ENCODE peak calls at places on chromosomes 16 and 17, in four cellular contexts. E, Q, W and O are unnamed samples. For H3K36me3, the result is how much of the 10 kb centered on the place peaks cover.

GRCh38 chr17:68101992-68102758 is 66.6 kb downstream of the KPNA2 start:
- DNase-seq in E (no peak), Q (peak), W (peak), O (peak)

GRCh38 chr17:79085921-79086551 is 11.4 kb downstream of the ENGASE start:
- DNase-seq in E (no peak), Q (no peak), W (no peak), O (peak)

GRCh38 chr17:74180336-74180735 is 23.1 kb upstream of the RPL38 start:
- DNase-seq in E (no peak), Q (no peak), W (no peak), O (no peak)

GRCh38 chr16:88936913-88937666 is 39.9 kb downstream of the CBFA2T3 start:
- DNase-seq in E (no peak), Q (no peak), W (no peak), O (no peak)

GRCh38 chr17:78343433-78344201 is 16.3 kb downstream of the SOCS3 start:
- DNase-seq in E (peak), Q (no peak), W (peak), O (peak)

GRCh38 chr17:77326636-77327035 is 185.9 kb downstream of the SEC14L1 start:
- DNase-seq in E (no peak), Q (no peak), W (no peak), O (no peak)

GRCh38 chr17:43611230-43611969 is 50.3 kb downstream of the MEOX1 start:
- DNase-seq in E (no peak), Q (no peak), W (no peak), O (no peak)

GRCh38 chr16:56513972-56514371 is 5.9 kb downstream of the BBS2 start:
- DNase-seq in E (no peak), Q (peak), W (peak), O (no peak)

GRCh38 chr16:14559809-14560227 is 70.2 kb downstream of the PARN start:
- DNase-seq in E (no peak), Q (no peak), W (no peak), O (peak)

GRCh38 chr17:28925912-28926365 is 23.1 kb upstream of the DHRS13 start:
- DNase-seq in E (peak), Q (no peak), W (no peak), O (no peak)

GRCh38 chr16:55072976-55073375 is 142.3 kb downstream of the IRX5 start:
- DNase-seq in E (no peak), Q (no peak), W (no peak), O (no peak)

GRCh38 chr17:55432358-55433028 is 10.9 kb upstream of the MMD start:
- DNase-seq in E (no peak), Q (no peak), W (no peak), O (no peak)

GRCh38 chr17:29007456-29008455 is 1.9 kb upstream of the SEZ6 start:
- DNase-seq in E (no peak), Q (peak), W (no peak), O (no peak)

GRCh38 chr17:28471127-28471453 is 2.4 kb upstream of the SLC13A2 start:
- DNase-seq in E (no peak), Q (no peak), W (no peak), O (no peak)

GRCh38 chr17:1789936-1790335 is 28.1 kb downstream of the SERPINF1 start:
- DNase-seq in E (no peak), Q (no peak), W (no peak), O (no peak)

GRCh38 chr16:15618392-15618791 is 24.6 kb downstream of the MARF1 start:
- DNase-seq in E (no peak), Q (no peak), W (no peak), O (no peak)

GRCh38 chr16:88379694-88380040 is 3.1 kb upstream of the ZNF469 start:
- DNase-seq in E (no peak), Q (no peak), W (no peak), O (peak)

GRCh38 chr16:82070656-82071369 is 35.8 kb downstream of the HSD17B2 start:
- DNase-seq in E (no peak), Q (no peak), W (no peak), O (no peak)

GRCh38 chr17:77831497-77832179 is 126.9 kb upstream of the TNRC6C start:
- DNase-seq in E (no peak), Q (no peak), W (no peak), O (peak)

GRCh38 chr17:16407911-16408588 is 7.3 kb upstream of the TRPV2 start:
- DNase-seq in E (no peak), Q (peak), W (peak), O (peak)

GRCh38 chr17:5000237-5000639 is 2.5 kb downstream of the KIF1C start:
- DNase-seq in E (no peak), Q (no peak), W (peak), O (peak)

GRCh38 chr17:61500287-61500686 is 48.1 kb downstream of the TBX4 start:
- DNase-seq in E (no peak), Q (no peak), W (no peak), O (no peak)

GRCh38 chr16:10318798-10319500 is 66.9 kb upstream of the ATF7IP2 start:
- DNase-seq in E (no peak), Q (no peak), W (no peak), O (no peak)

GRCh38 chr17:17236295-17237025 is 508 bp downstream of the FLCN start:
- DNase-seq in E (no peak), Q (peak), W (peak), O (peak)

GRCh38 chr16:78133919-78134318 is 34.5 kb downstream of the WWOX start:
- DNase-seq in E (no peak), Q (no peak), W (no peak), O (no peak)

GRCh38 chr17:1315891-1316403 is 36.5 kb downstream of the TRARG1 start:
- DNase-seq in E (no peak), Q (no peak), W (no peak), O (peak)

GRCh38 chr17:34009946-34010345 is 245.1 kb upstream of the CCL2 start:
- DNase-seq in E (no peak), Q (no peak), W (no peak), O (no peak)

DNA sequence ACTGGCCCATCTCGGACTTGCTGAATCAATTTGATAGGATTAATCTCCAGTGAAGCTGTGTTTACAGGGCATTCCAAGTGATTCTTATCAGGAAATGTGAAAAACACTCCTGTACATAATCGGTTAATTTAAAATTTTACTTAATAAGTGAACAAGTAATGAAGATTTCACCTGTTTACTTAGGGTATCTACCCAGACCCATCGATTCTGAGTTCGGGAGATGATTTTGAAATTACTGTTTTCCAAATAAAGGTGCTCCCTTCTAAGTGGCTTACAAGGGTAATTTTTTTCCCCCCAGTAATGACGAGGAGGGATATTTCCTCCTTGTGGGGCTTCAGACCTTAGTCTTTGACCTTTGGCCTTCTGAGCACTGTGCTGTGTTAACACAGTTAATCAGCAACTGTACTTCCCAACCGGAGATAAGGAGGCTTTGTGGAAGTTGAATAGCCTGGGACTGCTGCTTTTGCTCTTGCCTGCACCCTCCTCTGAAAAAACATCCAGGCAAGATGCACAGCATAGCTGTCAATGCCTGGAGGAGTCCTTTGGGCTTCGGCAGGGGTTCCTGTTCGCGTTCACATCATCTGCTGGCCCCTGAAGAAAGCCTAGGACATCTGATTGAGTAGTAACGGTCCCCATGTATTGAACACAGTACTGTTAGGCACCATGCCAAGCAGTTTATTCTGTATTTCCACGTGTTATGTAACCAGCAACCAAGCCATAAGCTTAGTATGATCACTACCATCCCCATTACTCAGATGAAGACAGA is 1.8 kb downstream of the FAHD1 start:
- DNase-seq in E (no peak), Q (peak), W (no peak), O (no peak)
- H3K27ac ChIP-seq in E (no peak), Q (peak), W (no peak), O (no peak)

GRCh38 chr17:14138649-14139048 is 69.3 kb downstream of the COX10 start:
- DNase-seq in E (no peak), Q (no peak), W (no peak), O (no peak)

GRCh38 chr17:14134456-14134855 is 65.2 kb downstream of the COX10 start:
- DNase-seq in E (no peak), Q (no peak), W (no peak), O (no peak)

GRCh38 chr17:14133104-14133503 is 63.8 kb downstream of the COX10 start:
- DNase-seq in E (no peak), Q (no peak), W (no peak), O (no peak)

DNA sequence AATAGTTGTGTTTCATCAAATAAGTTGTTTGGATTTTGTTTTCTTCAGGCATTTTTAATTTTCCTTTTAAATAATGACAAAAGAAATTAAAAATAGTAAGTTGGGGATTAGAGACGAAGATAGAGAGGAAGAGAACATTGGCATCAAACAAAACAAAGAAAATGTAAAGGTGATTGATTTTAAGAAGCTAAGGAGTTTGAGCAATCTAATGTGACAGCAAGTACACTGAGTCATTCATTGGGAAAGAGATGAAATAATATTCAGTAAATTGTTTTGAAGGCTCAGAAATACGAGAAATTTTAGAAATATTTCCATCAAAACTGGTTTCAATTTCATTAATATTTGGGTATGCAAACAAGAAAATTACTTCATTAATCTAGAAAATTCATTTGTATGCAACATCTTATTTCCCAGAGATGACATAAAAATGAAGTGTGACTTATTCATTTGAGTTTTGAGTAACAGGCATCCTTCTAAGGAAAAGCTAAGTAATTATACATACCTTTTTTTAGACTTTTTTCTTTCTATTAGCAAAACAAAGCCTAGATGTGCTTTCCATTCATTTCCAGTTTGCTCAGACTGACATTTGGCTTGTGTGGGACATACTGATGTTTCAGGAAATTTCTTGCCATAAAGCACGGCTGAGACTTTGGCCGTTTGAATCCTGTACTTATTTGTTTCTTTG is 66.7 kb downstream of the COX10 start:
- DNase-seq in E (no peak), Q (no peak), W (no peak), O (no peak)
- H3K36me3 ChIP-seq in E (under half), Q (under half), W (under half), O (under half)

GRCh38 chr16:85316321-85316919 is 204.1 kb upstream of the CIBAR2 start:
- DNase-seq in E (no peak), Q (peak), W (peak), O (peak)
- H3K27ac ChIP-seq in E (no peak), Q (no peak), W (no peak), O (no peak)

DNA sequence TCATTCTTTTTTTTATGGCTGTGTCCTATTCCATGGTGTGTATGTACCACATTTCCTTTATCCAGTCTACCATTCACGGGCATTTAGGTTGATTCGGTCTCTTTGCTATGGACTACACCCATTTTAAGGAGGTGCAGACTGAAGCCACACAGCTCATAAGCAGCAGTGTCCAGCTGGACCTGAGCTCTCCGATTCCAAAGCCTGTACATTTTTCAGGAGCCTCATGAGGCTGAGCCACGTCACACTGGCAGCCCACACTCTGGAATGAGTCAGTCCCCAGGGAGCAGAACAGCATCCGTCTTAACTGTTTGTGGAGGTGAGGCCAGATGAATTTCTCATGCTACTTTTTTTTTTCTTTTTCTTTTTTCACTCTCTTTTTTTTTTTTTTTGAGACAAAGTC is 116.1 kb downstream of the C16orf95 start:
- DNase-seq in E (no peak), Q (peak), W (no peak), O (peak)
- H3K36me3 ChIP-seq in E (under half), Q (under half), W (under half), O (under half)

GRCh38 chr17:8123695-8124349 is at the start of gene HES7:
- DNase-seq in E (no peak), Q (peak), W (peak), O (peak)
- H3K27ac ChIP-seq in E (no peak), Q (no peak), W (no peak), O (no peak)

GRCh38 chr17:2996208-2996855 is 67.1 kb downstream of the OR1D5 start:
- DNase-seq in E (no peak), Q (no peak), W (no peak), O (peak)

GRCh38 chr17:2994441-2994840 is 69.0 kb downstream of the OR1D5 start:
- DNase-seq in E (no peak), Q (no peak), W (no peak), O (peak)

GRCh38 chr17:2995362-2995761 is 68.0 kb downstream of the OR1D5 start:
- DNase-seq in E (no peak), Q (no peak), W (no peak), O (no peak)

GRCh38 chr17:3002538-3003301 is 60.7 kb downstream of the OR1D5 start:
- DNase-seq in E (no peak), Q (no peak), W (no peak), O (no peak)

GRCh38 chr17:2996938-2997670 is 66.3 kb downstream of the OR1D5 start:
- DNase-seq in E (no peak), Q (no peak), W (no peak), O (no peak)
- H3K36me3 ChIP-seq in E (under half), Q (under half), W (under half), O (under half)

DNA sequence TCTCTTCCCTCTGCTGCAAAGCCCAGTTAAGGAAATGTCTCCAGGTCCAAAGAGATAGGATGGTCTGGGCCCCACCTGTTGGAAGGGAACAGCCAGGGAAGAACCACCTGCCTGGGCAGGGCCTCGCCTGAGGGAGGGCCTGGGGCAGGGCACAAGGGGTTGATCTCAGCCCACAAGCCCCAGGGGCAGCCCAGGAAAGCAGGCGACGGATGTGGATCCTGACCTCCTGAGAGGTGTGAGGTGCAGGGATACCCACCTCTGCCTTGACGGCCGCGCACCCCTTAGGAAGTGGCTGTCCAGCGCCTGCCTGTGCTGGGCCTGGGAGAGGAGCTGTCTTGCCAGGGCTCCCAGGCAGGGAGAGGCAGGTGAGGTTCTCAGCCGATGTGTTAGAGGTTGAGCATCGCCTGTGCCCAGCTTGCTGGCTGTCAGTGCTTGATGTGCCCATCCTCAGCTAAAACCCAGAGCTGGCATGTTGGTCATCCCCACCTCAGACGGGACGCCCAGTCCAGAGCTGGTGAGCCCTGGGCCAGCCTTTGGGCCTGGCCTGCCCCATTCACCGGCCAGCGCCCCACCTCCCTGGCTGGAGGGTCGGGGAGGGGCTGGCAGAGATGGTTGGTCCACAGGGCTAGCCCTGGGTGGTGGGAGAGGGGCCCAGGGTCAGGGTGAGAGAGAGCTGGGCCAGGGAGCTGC is 434 bp downstream of the CEMP1 start:
- DNase-seq in E (no peak), Q (peak), W (no peak), O (peak)
- H3K27ac ChIP-seq in E (peak), Q (peak), W (peak), O (peak)

DNA sequence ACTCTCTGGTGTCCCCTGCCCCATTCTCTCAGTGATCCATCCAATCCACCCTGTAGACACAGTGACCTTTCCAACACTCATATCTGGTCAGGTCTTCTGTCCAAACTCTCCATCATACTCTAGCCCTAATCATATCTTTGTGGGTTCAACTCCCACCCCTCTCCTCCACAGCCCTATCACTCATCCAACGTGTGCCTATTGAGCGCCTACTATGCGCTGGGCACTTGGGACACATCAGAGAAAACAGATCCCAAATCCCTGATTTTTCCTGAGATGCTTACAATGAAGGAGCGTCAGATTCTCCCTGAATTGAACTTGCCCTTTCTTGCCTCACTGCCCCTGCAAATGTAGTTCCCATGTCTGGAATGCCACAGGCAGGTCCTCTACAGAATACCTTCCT is 1.8 kb downstream of the DCTPP1 start:
- DNase-seq in E (no peak), Q (no peak), W (no peak), O (no peak)
- H3K36me3 ChIP-seq in E (under half), Q (under half), W (under half), O (under half)

GRCh38 chr17:40065771-40066510 is 3.2 kb downstream of the THRA start:
- DNase-seq in E (no peak), Q (no peak), W (no peak), O (no peak)
- H3K27ac ChIP-seq in E (no peak), Q (peak), W (no peak), O (no peak)

GRCh38 chr17:60468371-60468770 is 46.1 kb downstream of the CHCT1 start:
- DNase-seq in E (no peak), Q (no peak), W (no peak), O (no peak)

GRCh38 chr17:60461584-60461983 is 39.3 kb downstream of the CHCT1 start:
- DNase-seq in E (no peak), Q (no peak), W (no peak), O (no peak)

GRCh38 chr17:60464343-60464742 is 42.1 kb downstream of the CHCT1 start:
- DNase-seq in E (no peak), Q (no peak), W (no peak), O (no peak)

DNA sequence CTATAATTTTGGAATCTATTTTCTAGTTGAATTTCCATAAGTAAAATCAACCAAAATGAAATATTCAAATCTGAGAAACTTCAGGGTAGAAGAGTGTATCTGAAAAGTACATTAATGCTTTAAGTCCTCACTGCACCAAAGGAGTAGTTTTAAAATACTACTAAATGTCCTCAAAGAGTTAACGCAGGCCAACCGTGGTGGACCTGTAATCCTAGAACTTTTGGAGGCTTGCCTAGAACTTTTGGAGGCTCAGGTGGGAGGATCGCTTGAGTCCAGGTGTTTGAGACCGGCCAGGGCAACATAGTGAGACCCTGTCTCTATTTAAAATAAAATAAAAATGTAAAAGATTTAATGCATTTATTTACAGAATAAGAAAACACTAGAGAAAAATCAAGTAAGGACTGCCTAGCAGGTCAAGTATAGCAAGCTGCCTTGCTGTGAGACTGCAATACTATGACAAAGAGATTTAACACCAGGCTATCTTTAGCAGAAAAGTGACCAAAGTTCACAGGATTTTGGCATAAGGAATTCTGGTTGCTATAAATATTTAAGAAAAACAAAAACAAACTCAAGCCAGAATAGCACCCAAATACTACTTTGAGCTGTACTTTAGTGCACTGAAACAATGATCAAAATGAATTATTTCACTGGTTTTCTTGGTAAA is 41.0 kb downstream of the CHCT1 start:
- DNase-seq in E (no peak), Q (no peak), W (no peak), O (no peak)
- H3K36me3 ChIP-seq in E (half or more), Q (under half), W (under half), O (under half)